ENCODE peak calls at places on chromosomes 6 and 20, in eight cellular contexts. Z, C, O, B, R, G, D and K are unnamed samples.

GRCh38 chr6:75794954-75795739 is 46.1 kb downstream of the MYO6 start:
- DNase-seq in Z (no peak), C (no peak), O (peak; percentile 35), B (no peak), R (peak; percentile 23), G (no peak), D (no peak), K (no peak)

GRCh38 chr6:88982720-88983119 is 19.3 kb upstream of the RNGTT start:
- DNase-seq in Z (peak; percentile 55), C (no peak), O (peak; percentile 79), B (peak; percentile 33), R (peak; percentile 92), G (peak; percentile 43), D (peak; percentile 65), K (no peak)

GRCh38 chr20:60206259-60206658 is 248.0 kb downstream of the CDH26 start:
- DNase-seq in Z (peak; percentile 31), C (peak; percentile 61), O (peak; percentile 49), B (no peak), R (peak; percentile 28), G (no peak), D (no peak), K (no peak)

GRCh38 chr20:11895832-11896484 is 21.7 kb upstream of the BTBD3 start:
- DNase-seq in Z (no peak), C (no peak), O (peak; percentile 45), B (no peak), R (no peak), G (peak; percentile 52), D (no peak), K (no peak)

GRCh38 chr6:146892613-146893401 is 294.0 kb downstream of the ADGB start:
- DNase-seq in Z (no peak), C (no peak), O (peak; percentile 92), B (no peak), R (peak; percentile 47), G (no peak), D (no peak), K (no peak)

GRCh38 chr6:122609881-122610689 is at the start of gene PKIB:
- DNase-seq in Z (peak; percentile 64), C (peak; percentile 89), O (peak; percentile 51), B (peak; percentile 30), R (peak; percentile 77), G (peak; percentile 50), D (peak; percentile 80), K (peak; percentile 73)

GRCh38 chr6:101163611-101164010 is 229.9 kb upstream of the GRIK2 start:
- DNase-seq in Z (no peak), C (peak; percentile 78), O (no peak), B (no peak), R (no peak), G (peak; percentile 25), D (no peak), K (no peak)

GRCh38 chr6:336159-337114 is 44.1 kb downstream of the DUSP22 start:
- DNase-seq in Z (no peak), C (no peak), O (no peak), B (no peak), R (no peak), G (no peak), D (no peak), K (no peak)

GRCh38 chr6:49558233-49558632 is 7.8 kb downstream of the C6orf141 start:
- DNase-seq in Z (no peak), C (no peak), O (no peak), B (no peak), R (no peak), G (no peak), D (no peak), K (no peak)

GRCh38 chr20:63570281-63571086 is 3.6 kb downstream of the HELZ2 start:
- DNase-seq in Z (no peak), C (no peak), O (no peak), B (no peak), R (no peak), G (no peak), D (no peak), K (no peak)

GRCh38 chr6:42783876-42784738 is 2.3 kb downstream of the BICRAL start:
- DNase-seq in Z (no peak), C (no peak), O (no peak), B (no peak), R (peak; percentile 39), G (peak; percentile 77), D (no peak), K (no peak)

GRCh38 chr6:11595903-11596302 is 58.4 kb downstream of the TMEM170B start:
- DNase-seq in Z (no peak), C (no peak), O (peak; percentile 34), B (no peak), R (no peak), G (no peak), D (no peak), K (no peak)

GRCh38 chr20:11394145-11394833 is 523.4 kb upstream of the BTBD3 start:
- DNase-seq in Z (no peak), C (no peak), O (peak; percentile 97), B (no peak), R (peak; percentile 33), G (no peak), D (no peak), K (no peak)

GRCh38 chr6:10383312-10384063 is 31.4 kb downstream of the TFAP2A start:
- DNase-seq in Z (no peak), C (peak; percentile 42), O (no peak), B (no peak), R (peak; percentile 51), G (no peak), D (peak; percentile 63), K (no peak)

GRCh38 chr6:131331146-131331545 is 195.9 kb downstream of the AKAP7 start:
- DNase-seq in Z (no peak), C (peak; percentile 22), O (no peak), B (no peak), R (peak; percentile 13), G (no peak), D (no peak), K (no peak)

GRCh38 chr6:110813338-110813737 is 1.9 kb downstream of the CDK19 start:
- DNase-seq in Z (no peak), C (no peak), O (no peak), B (no peak), R (no peak), G (no peak), D (no peak), K (no peak)

GRCh38 chr6:82917346-82918064 is 148.1 kb downstream of the UBE3D start:
- DNase-seq in Z (no peak), C (no peak), O (peak; percentile 18), B (no peak), R (no peak), G (no peak), D (peak; percentile 36), K (no peak)

GRCh38 chr6:27145731-27146455 is 101.6 kb upstream of the PRSS16 start:
- DNase-seq in Z (peak; percentile 43), C (no peak), O (peak; percentile 91), B (peak; percentile 78), R (peak; percentile 93), G (peak; percentile 95), D (peak; percentile 84), K (peak; percentile 85)

GRCh38 chr6:89941031-89941775 is 46.9 kb downstream of the GJA10 start:
- DNase-seq in Z (peak; percentile 77), C (no peak), O (no peak), B (no peak), R (no peak), G (peak; percentile 58), D (no peak), K (no peak)

GRCh38 chr20:33604084-33604990 is 57.8 kb upstream of the C20orf144 start:
- DNase-seq in Z (no peak), C (no peak), O (no peak), B (no peak), R (no peak), G (no peak), D (no peak), K (no peak)

GRCh38 chr6:37688088-37688850 is 9.4 kb downstream of the MDGA1 start:
- DNase-seq in Z (no peak), C (no peak), O (no peak), B (no peak), R (no peak), G (peak; percentile 79), D (no peak), K (no peak)

GRCh38 chr20:53827996-53828672 is 234.5 kb upstream of the ZNF217 start:
- DNase-seq in Z (no peak), C (no peak), O (peak; percentile 98), B (no peak), R (peak; percentile 94), G (no peak), D (peak; percentile 52), K (no peak)

GRCh38 chr20:37543828-37544227 is 16.2 kb upstream of the BLCAP start:
- DNase-seq in Z (peak; percentile 70), C (peak; percentile 21), O (peak; percentile 54), B (no peak), R (peak; percentile 85), G (no peak), D (no peak), K (no peak)

GRCh38 chr6:138500867-138501446 is 1.7 kb upstream of the NHSL1 start:
- DNase-seq in Z (peak; percentile 55), C (peak; percentile 25), O (peak; percentile 14), B (no peak), R (no peak), G (no peak), D (no peak), K (no peak)

GRCh38 chr6:129498950-129499870 is 210.8 kb downstream of the ARHGAP18 start:
- DNase-seq in Z (peak; percentile 58), C (no peak), O (peak; percentile 61), B (peak; percentile 18), R (peak; percentile 86), G (peak; percentile 46), D (peak; percentile 63), K (no peak)

GRCh38 chr6:35673755-35674154 is 15.0 kb downstream of the FKBP5 start:
- DNase-seq in Z (no peak), C (no peak), O (no peak), B (no peak), R (no peak), G (no peak), D (no peak), K (no peak)

GRCh38 chr6:27617700-27618689 is 145.1 kb upstream of the ZNF184 start:
- DNase-seq in Z (no peak), C (no peak), O (peak; percentile 9), B (no peak), R (peak; percentile 72), G (no peak), D (peak; percentile 46), K (no peak)

GRCh38 chr6:41940759-41941279 is 789 bp downstream of the CCND3 start:
- DNase-seq in Z (no peak), C (peak; percentile 63), O (peak; percentile 12), B (peak; percentile 56), R (peak; percentile 62), G (peak; percentile 47), D (no peak), K (peak; percentile 76)

GRCh38 chr6:161279677-161280365 is 6.0 kb upstream of the AGPAT4 start:
- DNase-seq in Z (no peak), C (no peak), O (no peak), B (no peak), R (peak; percentile 51), G (no peak), D (no peak), K (no peak)

GRCh38 chr6:149907317-149907716 is 9.4 kb upstream of the RAET1E start:
- DNase-seq in Z (no peak), C (no peak), O (no peak), B (no peak), R (no peak), G (no peak), D (no peak), K (peak; percentile 54)

GRCh38 chr6:4610256-4610655 is 165.9 kb upstream of the CDYL start:
- DNase-seq in Z (no peak), C (no peak), O (peak; percentile 77), B (no peak), R (peak; percentile 75), G (no peak), D (no peak), K (no peak)

GRCh38 chr6:105949939-105950582 is 136.1 kb upstream of the PRDM1 start:
- DNase-seq in Z (no peak), C (no peak), O (no peak), B (no peak), R (no peak), G (no peak), D (no peak), K (no peak)

GRCh38 chr20:44151621-44152416 is 35.2 kb downstream of the JPH2 start:
- DNase-seq in Z (no peak), C (no peak), O (no peak), B (no peak), R (no peak), G (no peak), D (peak; percentile 65), K (peak; percentile 84)

GRCh38 chr6:111187874-111188273 is 100.6 kb downstream of the SLC16A10 start:
- DNase-seq in Z (no peak), C (no peak), O (no peak), B (no peak), R (no peak), G (no peak), D (no peak), K (no peak)